ENCODE peak calls at places on chromosomes 3 and 15, in ten cellular contexts. One of them, this sample, is unnamed.

GRCh38 chr15:57479005-57479404 is 102.7 kb downstream of the CGNL1 start:
- DNase-seq in uterus: no peak
- DNase-seq in tibial artery: no peak
- DNase-seq in chondrocyte: no peak
- DNase-seq in GM13977: no peak
- DNase-seq in coronary artery: no peak
- DNase-seq in sigmoid colon: no peak
- DNase-seq in OCI-LY7: no peak
- DNase-seq in BJ: no peak
- DNase-seq in body of pancreas: no peak
- DNase-seq in this sample: no peak

GRCh38 chr3:95212117-95212516 is 1149.3 kb downstream of the NSUN3 start:
- DNase-seq in uterus: no peak
- DNase-seq in tibial artery: no peak
- DNase-seq in chondrocyte: no peak
- DNase-seq in GM13977: no peak
- DNase-seq in coronary artery: no peak
- DNase-seq in sigmoid colon: no peak
- DNase-seq in OCI-LY7: no peak
- DNase-seq in BJ: no peak
- DNase-seq in body of pancreas: no peak
- DNase-seq in this sample: no peak

GRCh38 chr15:40137011-40137906 is 23.6 kb upstream of the BUB1B start:
- DNase-seq in uterus: no peak
- DNase-seq in tibial artery: no peak
- DNase-seq in chondrocyte: no peak
- DNase-seq in GM13977: no peak
- DNase-seq in coronary artery: no peak
- DNase-seq in sigmoid colon: no peak
- DNase-seq in OCI-LY7: no peak
- DNase-seq in BJ: no peak
- DNase-seq in body of pancreas: no peak
- DNase-seq in this sample: no peak

GRCh38 chr3:77699292-77699691 is 659.4 kb downstream of the ROBO2 start:
- DNase-seq in uterus: no peak
- DNase-seq in tibial artery: no peak
- DNase-seq in chondrocyte: no peak
- DNase-seq in GM13977: no peak
- DNase-seq in coronary artery: no peak
- DNase-seq in sigmoid colon: no peak
- DNase-seq in OCI-LY7: no peak
- DNase-seq in BJ: no peak
- DNase-seq in body of pancreas: no peak
- DNase-seq in this sample: no peak

GRCh38 chr15:47862402-47862801 is 145.1 kb downstream of the SEMA6D start:
- DNase-seq in uterus: no peak
- DNase-seq in tibial artery: no peak
- DNase-seq in chondrocyte: no peak
- DNase-seq in GM13977: peak
- DNase-seq in coronary artery: no peak
- DNase-seq in sigmoid colon: no peak
- DNase-seq in OCI-LY7: no peak
- DNase-seq in BJ: no peak
- DNase-seq in body of pancreas: no peak
- DNase-seq in this sample: no peak

GRCh38 chr3:48681541-48681880 is 4.2 kb downstream of the NCKIPSD start:
- DNase-seq in uterus: no peak
- DNase-seq in tibial artery: no peak
- DNase-seq in chondrocyte: no peak
- DNase-seq in GM13977: no peak
- DNase-seq in coronary artery: no peak
- DNase-seq in sigmoid colon: no peak
- DNase-seq in OCI-LY7: no peak
- DNase-seq in BJ: no peak
- DNase-seq in body of pancreas: no peak
- DNase-seq in this sample: no peak

GRCh38 chr15:78058401-78058935 is 19.0 kb downstream of the TBC1D2B start:
- DNase-seq in uterus: no peak
- DNase-seq in tibial artery: peak
- DNase-seq in chondrocyte: no peak
- DNase-seq in GM13977: no peak
- DNase-seq in coronary artery: no peak
- DNase-seq in sigmoid colon: no peak
- DNase-seq in OCI-LY7: no peak
- DNase-seq in BJ: no peak
- DNase-seq in body of pancreas: peak
- DNase-seq in this sample: no peak

GRCh38 chr3:107133891-107134290 is 243.3 kb upstream of the CCDC54 start:
- DNase-seq in uterus: no peak
- DNase-seq in tibial artery: no peak
- DNase-seq in chondrocyte: no peak
- DNase-seq in GM13977: no peak
- DNase-seq in coronary artery: no peak
- DNase-seq in sigmoid colon: no peak
- DNase-seq in OCI-LY7: no peak
- DNase-seq in BJ: no peak
- DNase-seq in body of pancreas: no peak
- DNase-seq in this sample: no peak

GRCh38 chr3:84959470-84960380 is 936 bp downstream of the CADM2 start:
- DNase-seq in uterus: no peak
- DNase-seq in tibial artery: no peak
- DNase-seq in chondrocyte: no peak
- DNase-seq in GM13977: no peak
- DNase-seq in coronary artery: no peak
- DNase-seq in sigmoid colon: no peak
- DNase-seq in OCI-LY7: no peak
- DNase-seq in BJ: no peak
- DNase-seq in body of pancreas: no peak
- DNase-seq in this sample: peak

GRCh38 chr3:163953526-163953925 is 1124.8 kb downstream of the SI start:
- DNase-seq in uterus: no peak
- DNase-seq in tibial artery: no peak
- DNase-seq in chondrocyte: no peak
- DNase-seq in GM13977: no peak
- DNase-seq in coronary artery: no peak
- DNase-seq in sigmoid colon: peak
- DNase-seq in OCI-LY7: no peak
- DNase-seq in BJ: no peak
- DNase-seq in body of pancreas: no peak
- DNase-seq in this sample: no peak

GRCh38 chr3:163946785-163947184 is 1131.5 kb downstream of the SI start:
- DNase-seq in uterus: no peak
- DNase-seq in tibial artery: no peak
- DNase-seq in chondrocyte: no peak
- DNase-seq in GM13977: no peak
- DNase-seq in coronary artery: no peak
- DNase-seq in sigmoid colon: no peak
- DNase-seq in OCI-LY7: no peak
- DNase-seq in BJ: no peak
- DNase-seq in body of pancreas: no peak
- DNase-seq in this sample: no peak

GRCh38 chr3:163952499-163952898 is 1125.8 kb downstream of the SI start:
- DNase-seq in uterus: no peak
- DNase-seq in tibial artery: no peak
- DNase-seq in chondrocyte: no peak
- DNase-seq in GM13977: no peak
- DNase-seq in coronary artery: no peak
- DNase-seq in sigmoid colon: no peak
- DNase-seq in OCI-LY7: no peak
- DNase-seq in BJ: no peak
- DNase-seq in body of pancreas: no peak
- DNase-seq in this sample: no peak

DNA sequence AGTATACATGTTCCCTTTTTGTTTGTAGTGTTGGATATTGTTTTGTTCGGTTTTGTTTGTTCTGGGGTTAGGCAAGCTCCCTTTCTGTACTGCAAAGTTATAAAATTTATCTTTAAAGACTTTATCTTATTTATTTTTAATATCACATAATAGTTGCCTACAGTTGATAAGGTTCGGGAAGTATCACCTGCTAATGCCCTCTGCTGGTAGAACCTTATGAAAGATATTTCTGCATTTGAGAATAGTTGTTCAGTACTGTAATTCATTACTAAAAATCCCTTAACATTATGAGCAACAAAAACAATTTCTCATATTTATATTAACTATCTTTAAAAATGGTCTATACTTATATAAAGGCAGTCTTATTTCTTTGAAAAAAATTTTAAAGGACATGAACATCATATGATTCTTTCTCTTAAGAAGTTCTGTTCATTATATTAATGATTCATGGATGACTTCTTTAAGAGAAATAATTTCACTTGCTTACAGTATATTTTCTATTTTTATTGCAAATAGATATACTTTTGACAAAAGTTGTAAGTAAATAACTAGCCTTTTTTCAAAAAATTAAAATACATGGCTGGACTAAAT is 1126.8 kb downstream of the SI start:
- DNase-seq in uterus: no peak
- DNase-seq in tibial artery: no peak
- DNase-seq in chondrocyte: no peak
- DNase-seq in GM13977: peak
- DNase-seq in coronary artery: no peak
- DNase-seq in sigmoid colon: no peak
- DNase-seq in OCI-LY7: peak
- DNase-seq in BJ: no peak
- DNase-seq in body of pancreas: no peak
- DNase-seq in this sample: no peak
- TF ChIP-seq CTCF in uterus: no peak
- TF ChIP-seq CTCF in tibial artery: no peak
- TF ChIP-seq CTCF in chondrocyte: peak
- TF ChIP-seq CTCF in GM13977: peak
- TF ChIP-seq CTCF in coronary artery: no peak
- TF ChIP-seq CTCF in sigmoid colon: no peak
- TF ChIP-seq CTCF in OCI-LY7: peak
- TF ChIP-seq CTCF in BJ: no peak
- TF ChIP-seq CTCF in body of pancreas: no peak
- TF ChIP-seq CTCF in this sample: peak

GRCh38 chr15:29126821-29127461 is 142.7 kb downstream of the NSMCE3 start:
- DNase-seq in uterus: no peak
- DNase-seq in tibial artery: no peak
- DNase-seq in chondrocyte: peak
- DNase-seq in GM13977: no peak
- DNase-seq in coronary artery: no peak
- DNase-seq in sigmoid colon: peak
- DNase-seq in OCI-LY7: no peak
- DNase-seq in BJ: no peak
- DNase-seq in body of pancreas: no peak
- DNase-seq in this sample: peak
- TF ChIP-seq CTCF in uterus: no peak
- TF ChIP-seq CTCF in tibial artery: no peak
- TF ChIP-seq CTCF in chondrocyte: no peak
- TF ChIP-seq CTCF in GM13977: no peak
- TF ChIP-seq CTCF in coronary artery: no peak
- TF ChIP-seq CTCF in sigmoid colon: no peak
- TF ChIP-seq CTCF in OCI-LY7: peak
- TF ChIP-seq CTCF in BJ: no peak
- TF ChIP-seq CTCF in body of pancreas: no peak
- TF ChIP-seq CTCF in this sample: no peak

GRCh38 chr3:188404124-188404523 is 250.2 kb downstream of the LPP start:
- DNase-seq in uterus: no peak
- DNase-seq in tibial artery: no peak
- DNase-seq in chondrocyte: no peak
- DNase-seq in GM13977: no peak
- DNase-seq in coronary artery: no peak
- DNase-seq in sigmoid colon: no peak
- DNase-seq in OCI-LY7: no peak
- DNase-seq in BJ: no peak
- DNase-seq in body of pancreas: no peak
- DNase-seq in this sample: no peak
- TF ChIP-seq CTCF in uterus: no peak
- TF ChIP-seq CTCF in tibial artery: no peak
- TF ChIP-seq CTCF in chondrocyte: peak
- TF ChIP-seq CTCF in GM13977: no peak
- TF ChIP-seq CTCF in coronary artery: no peak
- TF ChIP-seq CTCF in sigmoid colon: no peak
- TF ChIP-seq CTCF in OCI-LY7: peak
- TF ChIP-seq CTCF in BJ: no peak
- TF ChIP-seq CTCF in body of pancreas: no peak
- TF ChIP-seq CTCF in this sample: no peak

DNA sequence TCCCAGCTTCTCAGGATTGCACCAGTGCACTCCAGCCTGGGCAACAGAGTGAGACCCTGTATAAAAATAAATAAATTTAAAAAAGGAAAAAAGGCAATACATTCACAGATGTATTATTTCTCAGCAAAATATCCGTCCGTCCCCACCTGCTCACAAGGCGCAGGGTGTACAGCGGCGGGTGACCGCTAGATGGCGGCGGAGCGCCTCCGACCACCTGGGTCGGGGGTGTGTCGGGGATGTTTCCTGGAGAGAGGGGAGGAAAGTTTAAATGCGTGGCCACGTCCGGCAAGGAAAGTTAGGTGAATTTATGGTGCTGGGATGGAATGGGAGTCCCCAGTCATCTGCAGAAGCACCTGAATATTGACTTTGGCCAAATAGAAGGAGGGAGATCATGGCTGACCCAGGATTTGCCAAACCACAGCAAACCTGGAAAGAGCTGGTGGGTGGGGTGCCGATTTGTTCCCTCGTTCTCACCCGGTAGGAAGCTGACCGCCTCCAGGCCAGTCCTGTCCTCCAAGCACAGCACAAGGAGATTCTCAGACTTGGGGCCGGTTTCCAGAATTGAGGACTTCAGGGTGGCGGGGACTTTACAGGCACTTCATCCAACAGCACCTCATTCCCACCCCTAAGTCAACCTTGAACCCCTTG is 88.2 kb downstream of the TMEM266 start:
- DNase-seq in uterus: no peak
- DNase-seq in tibial artery: peak
- DNase-seq in chondrocyte: no peak
- DNase-seq in GM13977: peak
- DNase-seq in coronary artery: no peak
- DNase-seq in sigmoid colon: peak
- DNase-seq in OCI-LY7: peak
- DNase-seq in BJ: no peak
- DNase-seq in body of pancreas: peak
- DNase-seq in this sample: peak
- TF ChIP-seq CTCF in uterus: peak
- TF ChIP-seq CTCF in tibial artery: peak
- TF ChIP-seq CTCF in chondrocyte: peak
- TF ChIP-seq CTCF in GM13977: peak
- TF ChIP-seq CTCF in coronary artery: peak
- TF ChIP-seq CTCF in sigmoid colon: peak
- TF ChIP-seq CTCF in OCI-LY7: peak
- TF ChIP-seq CTCF in BJ: peak
- TF ChIP-seq CTCF in body of pancreas: peak
- TF ChIP-seq CTCF in this sample: peak

DNA sequence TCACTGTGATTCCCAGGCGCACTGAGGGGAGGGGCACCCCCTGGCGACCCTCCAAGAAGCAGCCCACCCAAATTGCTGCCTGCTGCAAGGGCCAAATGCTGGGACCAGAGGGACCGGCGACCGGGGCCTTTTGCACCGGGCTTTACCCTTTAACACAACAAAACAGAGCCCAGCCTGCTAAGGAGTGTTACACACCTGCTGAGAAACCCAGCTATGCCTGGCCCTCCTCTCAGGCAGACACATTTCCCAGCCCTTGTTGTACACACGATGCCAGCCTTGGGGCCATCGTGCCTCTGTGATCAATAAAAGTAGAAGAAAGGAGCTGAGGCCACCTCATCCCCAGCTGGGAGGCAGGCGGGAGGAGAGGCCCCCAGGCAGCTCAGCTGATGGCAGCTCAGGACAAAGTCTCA is 46.2 kb upstream of the SEC61A1 start:
- DNase-seq in uterus: no peak
- DNase-seq in tibial artery: no peak
- DNase-seq in chondrocyte: no peak
- DNase-seq in GM13977: no peak
- DNase-seq in coronary artery: no peak
- DNase-seq in sigmoid colon: no peak
- DNase-seq in OCI-LY7: no peak
- DNase-seq in BJ: no peak
- DNase-seq in body of pancreas: no peak
- DNase-seq in this sample: peak
- TF ChIP-seq CTCF in uterus: no peak
- TF ChIP-seq CTCF in tibial artery: no peak
- TF ChIP-seq CTCF in chondrocyte: no peak
- TF ChIP-seq CTCF in GM13977: no peak
- TF ChIP-seq CTCF in coronary artery: no peak
- TF ChIP-seq CTCF in sigmoid colon: no peak
- TF ChIP-seq CTCF in OCI-LY7: no peak
- TF ChIP-seq CTCF in BJ: no peak
- TF ChIP-seq CTCF in body of pancreas: no peak
- TF ChIP-seq CTCF in this sample: no peak